ENCODE peak calls at places on chromosomes 2 and 18, in four cellular contexts. H, Q, A and X are unnamed samples.

GRCh38 chr2:41576423-41576822 is 471.4 kb upstream of the PKDCC start:
- DNase-seq in H (no peak), Q (no peak), A (no peak), X (no peak)

GRCh38 chr2:15560404-15560987 is 638 bp downstream of the NBAS start:
- DNase-seq in H (no peak), Q (peak; percentile 6), A (no peak), X (peak; percentile 15)

GRCh38 chr2:71478806-71479205 is 25.4 kb downstream of the DYSF start:
- DNase-seq in H (no peak), Q (no peak), A (peak; percentile 28), X (no peak)

GRCh38 chr18:22165603-22166069 is 3.8 kb upstream of the GATA6 start:
- DNase-seq in H (no peak), Q (no peak), A (no peak), X (peak; percentile 31)

GRCh38 chr18:5980721-5981120 is 85.4 kb upstream of the TMEM200C start:
- DNase-seq in H (no peak), Q (no peak), A (no peak), X (no peak)

GRCh38 chr2:69057660-69058059 is 44.7 kb downstream of the ANTXR1 start:
- DNase-seq in H (no peak), Q (no peak), A (no peak), X (no peak)

GRCh38 chr2:212919238-212919637 is 232.2 kb downstream of the IKZF2 start:
- DNase-seq in H (no peak), Q (no peak), A (no peak), X (no peak)

GRCh38 chr2:173339807-173340206 is 14.9 kb upstream of the CDCA7 start:
- DNase-seq in H (no peak), Q (no peak), A (no peak), X (no peak)

GRCh38 chr18:50194623-50195532 is at the start of gene MYO5B:
- DNase-seq in H (no peak), Q (peak; percentile 79), A (no peak), X (peak; percentile 90)

GRCh38 chr18:43692291-43692690 is 415.0 kb upstream of the SYT4 start:
- DNase-seq in H (no peak), Q (no peak), A (no peak), X (no peak)

GRCh38 chr2:121076885-121077549 is 208.0 kb downstream of the TFCP2L1 start:
- DNase-seq in H (peak; percentile 45), Q (peak; percentile 46), A (no peak), X (peak; percentile 74)

GRCh38 chr18:58721586-58722160 is 50.4 kb downstream of the MALT1 start:
- DNase-seq in H (no peak), Q (no peak), A (no peak), X (no peak)

GRCh38 chr2:47346107-47346506 is 56.8 kb upstream of the MSH2 start:
- DNase-seq in H (no peak), Q (no peak), A (no peak), X (no peak)

GRCh38 chr18:8893221-8893620 is 187.9 kb downstream of the MTCL1 start:
- DNase-seq in H (no peak), Q (no peak), A (no peak), X (no peak)

GRCh38 chr2:162676515-162676914 is 162.1 kb downstream of the KCNH7 start:
- DNase-seq in H (no peak), Q (no peak), A (no peak), X (no peak)

GRCh38 chr2:240997856-240998705 is at the start of gene SNED1:
- DNase-seq in H (peak; percentile 87), Q (peak; percentile 92), A (peak; percentile 93), X (peak; percentile 91)

GRCh38 chr2:213316001-213316735 is 31.9 kb downstream of the SPAG16 start:
- DNase-seq in H (no peak), Q (peak; percentile 38), A (no peak), X (peak; percentile 28)

GRCh38 chr2:200039847-200040246 is 84.5 kb downstream of the MAIP1 start:
- DNase-seq in H (no peak), Q (no peak), A (no peak), X (no peak)

GRCh38 chr2:39851691-39852110 is 72.6 kb upstream of the THUMPD2 start:
- DNase-seq in H (no peak), Q (no peak), A (no peak), X (no peak)

GRCh38 chr2:183248866-183249567 is 124.8 kb downstream of the NUP35 start:
- DNase-seq in H (no peak), Q (no peak), A (no peak), X (no peak)

GRCh38 chr2:119849838-119850565 is 90.3 kb downstream of the PTPN4 start:
- DNase-seq in H (no peak), Q (no peak), A (no peak), X (no peak)

GRCh38 chr2:241935314-241935713 is 65.8 kb downstream of the RTP5 start:
- DNase-seq in H (no peak), Q (no peak), A (no peak), X (no peak)

GRCh38 chr18:31555971-31556747 is 35.5 kb upstream of the TTR start:
- DNase-seq in H (peak; percentile 71), Q (peak; percentile 56), A (no peak), X (peak; percentile 55)

GRCh38 chr18:61546598-61546997 is 213.4 kb downstream of the CDH20 start:
- DNase-seq in H (peak; percentile 18), Q (no peak), A (no peak), X (no peak)

GRCh38 chr2:45483997-45484396 is 127.1 kb downstream of the SRBD1 start:
- DNase-seq in H (no peak), Q (no peak), A (no peak), X (no peak)

DNA sequence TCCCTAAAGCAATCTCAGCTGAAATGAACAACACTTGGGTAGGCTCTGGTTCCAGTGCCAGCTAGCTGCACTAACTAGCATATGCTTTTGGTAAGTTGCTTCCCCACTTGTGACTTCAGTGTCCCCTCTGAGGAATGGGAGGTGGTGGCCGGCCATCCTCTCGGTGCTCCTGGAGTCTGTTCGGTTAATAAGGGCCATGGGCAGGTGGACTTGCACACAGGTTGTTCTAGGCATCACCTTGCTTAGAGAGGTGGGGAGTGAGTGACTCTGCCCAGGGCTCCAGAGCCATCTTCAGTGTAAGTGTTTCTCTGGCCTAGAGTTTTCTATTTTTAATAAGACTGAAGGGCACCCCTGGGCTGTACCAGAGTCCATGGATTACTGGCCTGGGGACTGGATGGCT is 18.8 kb upstream of the TAF1B start:
- DNase-seq in H (no peak), Q (no peak), A (no peak), X (no peak)
- H3K4me1 ChIP-seq in H (no peaks in the 10 kb centered on the region), Q (no peaks in the 10 kb centered on the region), A (no peaks in the 10 kb centered on the region), X (peaks cover 6% of the 10 kb centered on the region)

GRCh38 chr2:206502729-206503128 is 59.4 kb downstream of the ADAM23 start:
- DNase-seq in H (no peak), Q (no peak), A (no peak), X (no peak)
- TF ChIP-seq CTCF in H (no peak), Q (no peak), A (no peak), X (no peak)

GRCh38 chr2:196171946-196172345 is 568 bp upstream of the STK17B start:
- DNase-seq in H (peak; percentile 27), Q (no peak), A (no peak), X (no peak)
- H3K4me1 ChIP-seq in H (no peaks in the 10 kb centered on the region), Q (no peaks in the 10 kb centered on the region), A (peaks cover 20% of the 10 kb centered on the region), X (peaks cover 11% of the 10 kb centered on the region)

GRCh38 chr2:216148983-216149382 is 39.8 kb downstream of the XRCC5 start:
- DNase-seq in H (no peak), Q (no peak), A (no peak), X (no peak)

GRCh38 chr2:216146573-216146972 is 37.4 kb downstream of the XRCC5 start:
- DNase-seq in H (no peak), Q (no peak), A (no peak), X (no peak)

GRCh38 chr2:216151313-216152030 is 42.3 kb downstream of the XRCC5 start:
- DNase-seq in H (no peak), Q (no peak), A (no peak), X (no peak)

GRCh38 chr2:216147172-216148131 is 38.3 kb downstream of the XRCC5 start:
- DNase-seq in H (no peak), Q (no peak), A (no peak), X (no peak)

GRCh38 chr2:216149741-216150140 is 40.6 kb downstream of the XRCC5 start:
- DNase-seq in H (no peak), Q (no peak), A (no peak), X (no peak)
- TF ChIP-seq CTCF in H (no peak), Q (no peak), A (no peak), X (no peak)

DNA sequence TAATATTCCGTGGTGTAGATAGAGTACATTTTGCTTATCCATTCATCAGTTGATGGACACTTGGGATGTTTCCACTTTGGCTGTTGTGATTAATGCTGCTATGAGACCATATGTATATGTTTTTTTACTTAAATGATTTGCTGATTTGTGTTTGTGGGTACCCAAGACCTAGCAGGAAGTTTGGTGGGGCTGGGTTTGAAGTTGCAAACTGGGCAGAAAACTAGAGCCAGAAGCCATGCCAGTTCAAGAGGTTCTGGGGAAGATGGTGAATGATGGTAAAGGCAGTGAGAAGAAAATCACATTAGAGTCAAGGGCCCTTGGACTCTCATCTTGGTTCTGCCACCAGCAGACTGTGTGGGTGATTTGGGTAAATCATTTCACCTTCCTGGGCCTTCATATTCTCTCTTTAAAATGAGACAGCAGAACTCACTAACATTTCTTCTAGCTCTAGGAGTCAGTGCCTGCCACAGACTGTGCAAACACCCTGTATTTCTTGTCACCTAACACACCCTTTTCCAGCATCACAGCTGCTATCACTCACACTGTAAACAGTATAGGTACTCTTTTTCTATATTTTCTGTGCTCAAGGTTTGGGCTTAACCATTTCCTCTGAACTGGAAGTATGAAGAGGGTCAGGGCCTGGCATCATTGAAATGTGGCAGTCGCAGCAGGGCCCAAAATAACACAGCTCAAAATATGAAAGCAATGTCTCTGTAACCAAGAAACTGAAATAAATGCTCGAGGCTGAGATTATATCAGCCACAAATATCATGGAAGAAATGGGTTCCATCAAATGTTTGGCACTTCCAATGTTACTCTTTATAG is 8.3 kb upstream of the CTLA4 start:
- DNase-seq in H (no peak), Q (no peak), A (no peak), X (no peak)
- H3K4me1 ChIP-seq in H (no peaks in the 10 kb centered on the region), Q (no peaks in the 10 kb centered on the region), A (peaks cover 3% of the 10 kb centered on the region), X (no peaks in the 10 kb centered on the region)

GRCh38 chr2:31413876-31414550 is 529 bp downstream of the XDH start:
- DNase-seq in H (no peak), Q (no peak), A (no peak), X (no peak)
- TF ChIP-seq CTCF in H (no peak), Q (no peak), A (no peak), X (no peak)

DNA sequence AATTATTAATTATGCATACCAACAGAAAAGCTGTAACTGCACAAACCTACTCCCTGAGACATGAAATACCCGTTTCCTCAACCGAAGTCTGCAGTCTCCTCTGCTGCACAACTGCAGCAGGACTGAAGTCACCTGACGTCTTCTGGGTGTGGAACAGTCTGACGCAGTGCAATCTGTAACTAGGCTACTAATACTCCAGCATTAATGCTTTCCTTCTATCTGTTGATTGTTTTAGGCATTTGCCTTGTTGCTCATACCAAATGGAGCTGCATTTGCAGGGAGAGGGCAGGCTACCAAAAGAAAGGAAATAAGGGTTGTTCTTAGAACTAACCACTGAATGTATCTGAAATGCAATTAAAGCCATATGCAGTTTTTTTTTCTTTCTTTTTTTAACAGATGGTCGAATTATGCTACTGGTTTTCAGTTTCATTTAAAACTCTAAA is 40.1 kb downstream of the RTN4 start:
- DNase-seq in H (peak; percentile 49), Q (peak; percentile 64), A (peak; percentile 73), X (peak; percentile 76)
- H3K4me1 ChIP-seq in H (no peaks in the 10 kb centered on the region), Q (peaks cover 24% of the 10 kb centered on the region), A (peaks cover 94% of the 10 kb centered on the region), X (peaks cover 71% of the 10 kb centered on the region)